ENCODE peak calls at places on chromosomes 7 and 10, in nine cellular contexts. One of them, this sample, is unnamed.

GRCh38 chr10:120607016-120607709 is 150.1 kb downstream of the PLPP4 start:
- DNase-seq in H4: peak
- DNase-seq in nucleus accumbens: no peak
- DNase-seq in stimulated activated CD8-positive, alpha-beta memory T cell treated with anti-CD3 and anti-CD28 coated beads, Interleukin-12 subunit alpha, Interleukin-12 subunit beta, amount 100 ng/mL, for 1 hour: no peak
- DNase-seq in epithelial cell of esophagus: peak
- DNase-seq in NCI-H345: no peak
- DNase-seq in left cardiac atrium: no peak
- DNase-seq in pulmonary artery endothelial cell: no peak
- DNase-seq in NCI-H1417: no peak
- DNase-seq in this sample: no peak

GRCh38 chr7:55527314-55527713 is 45.0 kb downstream of the VOPP1 start:
- DNase-seq in NCI-H1417: peak
- DNase-seq in epithelial cell of esophagus: no peak
- DNase-seq in pulmonary artery endothelial cell: no peak
- DNase-seq in nucleus accumbens: no peak
- DNase-seq in stimulated activated CD8-positive, alpha-beta memory T cell treated with anti-CD3 and anti-CD28 coated beads, Interleukin-12 subunit alpha, Interleukin-12 subunit beta, amount 100 ng/mL, for 1 hour: no peak
- DNase-seq in H4: no peak
- DNase-seq in left cardiac atrium: no peak
- DNase-seq in NCI-H345: peak
- DNase-seq in this sample: no peak

GRCh38 chr7:21941570-21942224 is 4.0 kb downstream of the CDCA7L start:
- DNase-seq in stimulated activated CD8-positive, alpha-beta memory T cell treated with anti-CD3 and anti-CD28 coated beads, Interleukin-12 subunit alpha, Interleukin-12 subunit beta, amount 100 ng/mL, for 1 hour: no peak
- DNase-seq in pulmonary artery endothelial cell: no peak
- DNase-seq in H4: no peak
- DNase-seq in epithelial cell of esophagus: peak
- DNase-seq in nucleus accumbens: no peak
- DNase-seq in left cardiac atrium: no peak
- DNase-seq in NCI-H345: no peak
- DNase-seq in NCI-H1417: no peak
- DNase-seq in this sample: no peak

GRCh38 chr10:46268076-46268881 is 18.5 kb upstream of the ANTXRL start:
- DNase-seq in left cardiac atrium: no peak
- DNase-seq in nucleus accumbens: no peak
- DNase-seq in pulmonary artery endothelial cell: no peak
- DNase-seq in NCI-H345: no peak
- DNase-seq in H4: no peak
- DNase-seq in stimulated activated CD8-positive, alpha-beta memory T cell treated with anti-CD3 and anti-CD28 coated beads, Interleukin-12 subunit alpha, Interleukin-12 subunit beta, amount 100 ng/mL, for 1 hour: peak
- DNase-seq in epithelial cell of esophagus: no peak
- DNase-seq in NCI-H1417: no peak
- DNase-seq in this sample: no peak

GRCh38 chr10:114430688-114431413 is 26.5 kb upstream of the AFAP1L2 start:
- DNase-seq in NCI-H1417: no peak
- DNase-seq in nucleus accumbens: no peak
- DNase-seq in NCI-H345: no peak
- DNase-seq in left cardiac atrium: no peak
- DNase-seq in pulmonary artery endothelial cell: no peak
- DNase-seq in H4: no peak
- DNase-seq in epithelial cell of esophagus: no peak
- DNase-seq in stimulated activated CD8-positive, alpha-beta memory T cell treated with anti-CD3 and anti-CD28 coated beads, Interleukin-12 subunit alpha, Interleukin-12 subunit beta, amount 100 ng/mL, for 1 hour: no peak
- DNase-seq in this sample: no peak

GRCh38 chr7:120456699-120457098 is 183.7 kb downstream of the KCND2 start:
- DNase-seq in stimulated activated CD8-positive, alpha-beta memory T cell treated with anti-CD3 and anti-CD28 coated beads, Interleukin-12 subunit alpha, Interleukin-12 subunit beta, amount 100 ng/mL, for 1 hour: no peak
- DNase-seq in NCI-H345: no peak
- DNase-seq in NCI-H1417: no peak
- DNase-seq in left cardiac atrium: no peak
- DNase-seq in epithelial cell of esophagus: no peak
- DNase-seq in nucleus accumbens: no peak
- DNase-seq in pulmonary artery endothelial cell: no peak
- DNase-seq in H4: no peak
- DNase-seq in this sample: no peak

GRCh38 chr7:135195968-135196629 is 15.2 kb downstream of the WDR91 start:
- DNase-seq in NCI-H345: no peak
- DNase-seq in stimulated activated CD8-positive, alpha-beta memory T cell treated with anti-CD3 and anti-CD28 coated beads, Interleukin-12 subunit alpha, Interleukin-12 subunit beta, amount 100 ng/mL, for 1 hour: no peak
- DNase-seq in epithelial cell of esophagus: no peak
- DNase-seq in NCI-H1417: no peak
- DNase-seq in nucleus accumbens: no peak
- DNase-seq in H4: no peak
- DNase-seq in left cardiac atrium: no peak
- DNase-seq in pulmonary artery endothelial cell: no peak
- DNase-seq in this sample: no peak

GRCh38 chr7:80453699-80454340 is 58.0 kb downstream of the GNAT3 start:
- DNase-seq in pulmonary artery endothelial cell: no peak
- DNase-seq in NCI-H1417: peak
- DNase-seq in stimulated activated CD8-positive, alpha-beta memory T cell treated with anti-CD3 and anti-CD28 coated beads, Interleukin-12 subunit alpha, Interleukin-12 subunit beta, amount 100 ng/mL, for 1 hour: no peak
- DNase-seq in left cardiac atrium: no peak
- DNase-seq in nucleus accumbens: no peak
- DNase-seq in H4: no peak
- DNase-seq in epithelial cell of esophagus: peak
- DNase-seq in NCI-H345: peak
- DNase-seq in this sample: no peak

GRCh38 chr10:27742195-27742925 is 3.3 kb downstream of the MKX start:
- DNase-seq in stimulated activated CD8-positive, alpha-beta memory T cell treated with anti-CD3 and anti-CD28 coated beads, Interleukin-12 subunit alpha, Interleukin-12 subunit beta, amount 100 ng/mL, for 1 hour: peak
- DNase-seq in NCI-H345: peak
- DNase-seq in NCI-H1417: peak
- DNase-seq in epithelial cell of esophagus: peak
- DNase-seq in pulmonary artery endothelial cell: peak
- DNase-seq in nucleus accumbens: no peak
- DNase-seq in H4: no peak
- DNase-seq in left cardiac atrium: peak
- DNase-seq in this sample: peak

GRCh38 chr10:97499561-97500296 is 1.0 kb downstream of the UBTD1 start:
- DNase-seq in pulmonary artery endothelial cell: no peak
- DNase-seq in NCI-H345: no peak
- DNase-seq in H4: no peak
- DNase-seq in stimulated activated CD8-positive, alpha-beta memory T cell treated with anti-CD3 and anti-CD28 coated beads, Interleukin-12 subunit alpha, Interleukin-12 subunit beta, amount 100 ng/mL, for 1 hour: no peak
- DNase-seq in left cardiac atrium: peak
- DNase-seq in epithelial cell of esophagus: peak
- DNase-seq in nucleus accumbens: no peak
- DNase-seq in NCI-H1417: peak
- DNase-seq in this sample: peak

GRCh38 chr10:75238182-75239180 is 2.7 kb upstream of the COMTD1 start:
- DNase-seq in epithelial cell of esophagus: no peak
- DNase-seq in NCI-H1417: no peak
- DNase-seq in pulmonary artery endothelial cell: no peak
- DNase-seq in H4: no peak
- DNase-seq in nucleus accumbens: no peak
- DNase-seq in stimulated activated CD8-positive, alpha-beta memory T cell treated with anti-CD3 and anti-CD28 coated beads, Interleukin-12 subunit alpha, Interleukin-12 subunit beta, amount 100 ng/mL, for 1 hour: no peak
- DNase-seq in left cardiac atrium: no peak
- DNase-seq in NCI-H345: no peak
- DNase-seq in this sample: no peak

GRCh38 chr10:96560970-96561887 is 25.6 kb downstream of the TM9SF3 start:
- DNase-seq in stimulated activated CD8-positive, alpha-beta memory T cell treated with anti-CD3 and anti-CD28 coated beads, Interleukin-12 subunit alpha, Interleukin-12 subunit beta, amount 100 ng/mL, for 1 hour: no peak
- DNase-seq in NCI-H345: no peak
- DNase-seq in left cardiac atrium: no peak
- DNase-seq in NCI-H1417: no peak
- DNase-seq in epithelial cell of esophagus: no peak
- DNase-seq in H4: no peak
- DNase-seq in nucleus accumbens: no peak
- DNase-seq in pulmonary artery endothelial cell: no peak
- DNase-seq in this sample: no peak

GRCh38 chr10:29501692-29502091 is 133.1 kb downstream of the SVIL start:
- DNase-seq in NCI-H1417: no peak
- DNase-seq in H4: peak
- DNase-seq in stimulated activated CD8-positive, alpha-beta memory T cell treated with anti-CD3 and anti-CD28 coated beads, Interleukin-12 subunit alpha, Interleukin-12 subunit beta, amount 100 ng/mL, for 1 hour: no peak
- DNase-seq in nucleus accumbens: no peak
- DNase-seq in pulmonary artery endothelial cell: no peak
- DNase-seq in left cardiac atrium: no peak
- DNase-seq in NCI-H345: no peak
- DNase-seq in epithelial cell of esophagus: peak
- DNase-seq in this sample: no peak

GRCh38 chr10:47195274-47195885 is 104.6 kb upstream of the GDF10 start:
- DNase-seq in pulmonary artery endothelial cell: no peak
- DNase-seq in epithelial cell of esophagus: no peak
- DNase-seq in NCI-H345: no peak
- DNase-seq in NCI-H1417: no peak
- DNase-seq in H4: no peak
- DNase-seq in left cardiac atrium: no peak
- DNase-seq in stimulated activated CD8-positive, alpha-beta memory T cell treated with anti-CD3 and anti-CD28 coated beads, Interleukin-12 subunit alpha, Interleukin-12 subunit beta, amount 100 ng/mL, for 1 hour: no peak
- DNase-seq in nucleus accumbens: no peak
- DNase-seq in this sample: peak

GRCh38 chr10:71472466-71472865 is 75.7 kb downstream of the CDH23 start:
- DNase-seq in epithelial cell of esophagus: no peak
- DNase-seq in NCI-H345: no peak
- DNase-seq in NCI-H1417: no peak
- DNase-seq in stimulated activated CD8-positive, alpha-beta memory T cell treated with anti-CD3 and anti-CD28 coated beads, Interleukin-12 subunit alpha, Interleukin-12 subunit beta, amount 100 ng/mL, for 1 hour: no peak
- DNase-seq in left cardiac atrium: no peak
- DNase-seq in nucleus accumbens: no peak
- DNase-seq in H4: no peak
- DNase-seq in pulmonary artery endothelial cell: no peak
- DNase-seq in this sample: no peak

GRCh38 chr10:124180947-124181549 is 87.7 kb upstream of the CHST15 start:
- DNase-seq in H4: peak
- DNase-seq in stimulated activated CD8-positive, alpha-beta memory T cell treated with anti-CD3 and anti-CD28 coated beads, Interleukin-12 subunit alpha, Interleukin-12 subunit beta, amount 100 ng/mL, for 1 hour: no peak
- DNase-seq in nucleus accumbens: no peak
- DNase-seq in epithelial cell of esophagus: peak
- DNase-seq in NCI-H1417: no peak
- DNase-seq in left cardiac atrium: no peak
- DNase-seq in pulmonary artery endothelial cell: no peak
- DNase-seq in NCI-H345: no peak
- DNase-seq in this sample: no peak

GRCh38 chr7:32206488-32206887 is 136.3 kb upstream of the PDE1C start:
- DNase-seq in left cardiac atrium: no peak
- DNase-seq in NCI-H345: no peak
- DNase-seq in NCI-H1417: no peak
- DNase-seq in H4: no peak
- DNase-seq in pulmonary artery endothelial cell: no peak
- DNase-seq in nucleus accumbens: no peak
- DNase-seq in epithelial cell of esophagus: no peak
- DNase-seq in stimulated activated CD8-positive, alpha-beta memory T cell treated with anti-CD3 and anti-CD28 coated beads, Interleukin-12 subunit alpha, Interleukin-12 subunit beta, amount 100 ng/mL, for 1 hour: no peak
- DNase-seq in this sample: no peak

GRCh38 chr7:2580636-2581035 is 21.9 kb downstream of the IQCE start:
- DNase-seq in H4: no peak
- DNase-seq in nucleus accumbens: no peak
- DNase-seq in stimulated activated CD8-positive, alpha-beta memory T cell treated with anti-CD3 and anti-CD28 coated beads, Interleukin-12 subunit alpha, Interleukin-12 subunit beta, amount 100 ng/mL, for 1 hour: no peak
- DNase-seq in pulmonary artery endothelial cell: no peak
- DNase-seq in left cardiac atrium: no peak
- DNase-seq in NCI-H345: no peak
- DNase-seq in epithelial cell of esophagus: no peak
- DNase-seq in NCI-H1417: no peak
- DNase-seq in this sample: no peak

GRCh38 chr7:7706101-7706511 is 12.3 kb downstream of the RPA3 start:
- DNase-seq in pulmonary artery endothelial cell: no peak
- DNase-seq in left cardiac atrium: no peak
- DNase-seq in H4: no peak
- DNase-seq in epithelial cell of esophagus: no peak
- DNase-seq in NCI-H345: no peak
- DNase-seq in NCI-H1417: no peak
- DNase-seq in stimulated activated CD8-positive, alpha-beta memory T cell treated with anti-CD3 and anti-CD28 coated beads, Interleukin-12 subunit alpha, Interleukin-12 subunit beta, amount 100 ng/mL, for 1 hour: no peak
- DNase-seq in nucleus accumbens: no peak
- DNase-seq in this sample: no peak

GRCh38 chr10:27745719-27746363 is at the start of gene MKX:
- DNase-seq in H4: no peak
- DNase-seq in stimulated activated CD8-positive, alpha-beta memory T cell treated with anti-CD3 and anti-CD28 coated beads, Interleukin-12 subunit alpha, Interleukin-12 subunit beta, amount 100 ng/mL, for 1 hour: no peak
- DNase-seq in NCI-H345: no peak
- DNase-seq in NCI-H1417: peak
- DNase-seq in left cardiac atrium: peak
- DNase-seq in pulmonary artery endothelial cell: no peak
- DNase-seq in epithelial cell of esophagus: peak
- DNase-seq in nucleus accumbens: no peak
- DNase-seq in this sample: peak

GRCh38 chr7:155011081-155011480 is 8.2 kb upstream of the PAXIP1 start:
- DNase-seq in epithelial cell of esophagus: no peak
- DNase-seq in pulmonary artery endothelial cell: no peak
- DNase-seq in NCI-H1417: no peak
- DNase-seq in left cardiac atrium: no peak
- DNase-seq in H4: no peak
- DNase-seq in nucleus accumbens: no peak
- DNase-seq in stimulated activated CD8-positive, alpha-beta memory T cell treated with anti-CD3 and anti-CD28 coated beads, Interleukin-12 subunit alpha, Interleukin-12 subunit beta, amount 100 ng/mL, for 1 hour: no peak
- DNase-seq in NCI-H345: no peak
- DNase-seq in this sample: no peak

GRCh38 chr10:113216068-113216467 is 266.0 kb downstream of the TCF7L2 start:
- DNase-seq in left cardiac atrium: no peak
- DNase-seq in stimulated activated CD8-positive, alpha-beta memory T cell treated with anti-CD3 and anti-CD28 coated beads, Interleukin-12 subunit alpha, Interleukin-12 subunit beta, amount 100 ng/mL, for 1 hour: no peak
- DNase-seq in epithelial cell of esophagus: peak
- DNase-seq in nucleus accumbens: no peak
- DNase-seq in pulmonary artery endothelial cell: no peak
- DNase-seq in NCI-H345: no peak
- DNase-seq in H4: no peak
- DNase-seq in NCI-H1417: peak
- DNase-seq in this sample: no peak

GRCh38 chr10:110305767-110306451 is 1.2 kb upstream of the SMNDC1 start:
- DNase-seq in left cardiac atrium: no peak
- DNase-seq in nucleus accumbens: no peak
- DNase-seq in epithelial cell of esophagus: peak
- DNase-seq in stimulated activated CD8-positive, alpha-beta memory T cell treated with anti-CD3 and anti-CD28 coated beads, Interleukin-12 subunit alpha, Interleukin-12 subunit beta, amount 100 ng/mL, for 1 hour: peak
- DNase-seq in NCI-H1417: peak
- DNase-seq in H4: peak
- DNase-seq in pulmonary artery endothelial cell: peak
- DNase-seq in NCI-H345: peak
- DNase-seq in this sample: no peak

GRCh38 chr7:127391591-127392181 is 822 bp downstream of the ZNF800 start:
- DNase-seq in stimulated activated CD8-positive, alpha-beta memory T cell treated with anti-CD3 and anti-CD28 coated beads, Interleukin-12 subunit alpha, Interleukin-12 subunit beta, amount 100 ng/mL, for 1 hour: no peak
- DNase-seq in epithelial cell of esophagus: peak
- DNase-seq in left cardiac atrium: peak
- DNase-seq in NCI-H345: peak
- DNase-seq in NCI-H1417: peak
- DNase-seq in pulmonary artery endothelial cell: no peak
- DNase-seq in nucleus accumbens: no peak
- DNase-seq in H4: no peak
- DNase-seq in this sample: peak

GRCh38 chr7:105838273-105839141 is 37.9 kb downstream of the ATXN7L1 start:
- DNase-seq in NCI-H1417: peak
- DNase-seq in epithelial cell of esophagus: peak
- DNase-seq in NCI-H345: peak
- DNase-seq in stimulated activated CD8-positive, alpha-beta memory T cell treated with anti-CD3 and anti-CD28 coated beads, Interleukin-12 subunit alpha, Interleukin-12 subunit beta, amount 100 ng/mL, for 1 hour: no peak
- DNase-seq in pulmonary artery endothelial cell: no peak
- DNase-seq in H4: no peak
- DNase-seq in nucleus accumbens: no peak
- DNase-seq in left cardiac atrium: peak
- DNase-seq in this sample: peak

GRCh38 chr7:28389504-28390385 is 22.6 kb upstream of the CREB5 start:
- DNase-seq in stimulated activated CD8-positive, alpha-beta memory T cell treated with anti-CD3 and anti-CD28 coated beads, Interleukin-12 subunit alpha, Interleukin-12 subunit beta, amount 100 ng/mL, for 1 hour: no peak
- DNase-seq in H4: peak
- DNase-seq in epithelial cell of esophagus: peak
- DNase-seq in NCI-H1417: peak
- DNase-seq in pulmonary artery endothelial cell: peak
- DNase-seq in NCI-H345: peak
- DNase-seq in left cardiac atrium: no peak
- DNase-seq in nucleus accumbens: no peak
- DNase-seq in this sample: no peak